ENCODE peak calls at places on chromosomes 11 and 22, in four cellular contexts. M is neuronal stem cell, K is mesenchymal stem cell, P is H1. X is an unnamed sample.

GRCh38 chr11:61827573-61828378 is at the start of gene FADS2:
- DNase-seq in M (peak; percentile 94), K (peak; percentile 99), P (peak; percentile 63), X (peak; percentile 59)

GRCh38 chr11:107769189-107769588 is 57.3 kb upstream of the SLN start:
- DNase-seq in M (no peak), K (peak; percentile 77), P (no peak), X (peak; percentile 56)

GRCh38 chr11:117090111-117090706 is 8.0 kb downstream of the SIK3 start:
- DNase-seq in M (no peak), K (no peak), P (no peak), X (no peak)

GRCh38 chr22:37728620-37729019 is 31.8 kb downstream of the TRIOBP start:
- DNase-seq in M (no peak), K (no peak), P (no peak), X (no peak)

GRCh38 chr11:45892856-45893255 is 7.4 kb downstream of the MAPK8IP1 start:
- DNase-seq in M (no peak), K (no peak), P (no peak), X (no peak)

GRCh38 chr11:65611758-65612603 is 2.0 kb downstream of the MAP3K11 start:
- DNase-seq in M (no peak), K (peak; percentile 54), P (no peak), X (no peak)

GRCh38 chr11:61694971-61695706 is 14.9 kb downstream of the DAGLA start:
- DNase-seq in M (no peak), K (no peak), P (no peak), X (peak; percentile 13)

GRCh38 chr11:60699282-60699681 is at the start of gene MS4A8:
- DNase-seq in M (no peak), K (no peak), P (no peak), X (no peak)

GRCh38 chr22:41857160-41857859 is 24.4 kb downstream of the SREBF2 start:
- DNase-seq in M (peak; percentile 37), K (peak; percentile 72), P (peak; percentile 43), X (peak; percentile 59)

GRCh38 chr11:96755752-96756151 is 365.9 kb downstream of the JRKL start:
- DNase-seq in M (no peak), K (no peak), P (no peak), X (no peak)

GRCh38 chr11:75859614-75860013 is 44.6 kb downstream of the UVRAG start:
- DNase-seq in M (no peak), K (no peak), P (no peak), X (no peak)

GRCh38 chr22:45527456-45527855 is 24.8 kb downstream of the FBLN1 start:
- DNase-seq in M (no peak), K (no peak), P (no peak), X (no peak)

GRCh38 chr22:45526263-45526662 is 23.6 kb downstream of the FBLN1 start:
- DNase-seq in M (no peak), K (no peak), P (no peak), X (no peak)

GRCh38 chr22:45529097-45529496 is 26.4 kb downstream of the FBLN1 start:
- DNase-seq in M (no peak), K (no peak), P (no peak), X (no peak)

GRCh38 chr22:45526768-45527360 is 24.2 kb downstream of the FBLN1 start:
- DNase-seq in M (no peak), K (no peak), P (no peak), X (no peak)

GRCh38 chr22:45528046-45528445 is 25.4 kb downstream of the FBLN1 start:
- DNase-seq in M (no peak), K (no peak), P (no peak), X (no peak)
- H2AFZ ChIP-seq in M (no peak overlapping the region), K (no peak overlapping the region), P (no peak overlapping the region), X (no peak overlapping the region)

DNA sequence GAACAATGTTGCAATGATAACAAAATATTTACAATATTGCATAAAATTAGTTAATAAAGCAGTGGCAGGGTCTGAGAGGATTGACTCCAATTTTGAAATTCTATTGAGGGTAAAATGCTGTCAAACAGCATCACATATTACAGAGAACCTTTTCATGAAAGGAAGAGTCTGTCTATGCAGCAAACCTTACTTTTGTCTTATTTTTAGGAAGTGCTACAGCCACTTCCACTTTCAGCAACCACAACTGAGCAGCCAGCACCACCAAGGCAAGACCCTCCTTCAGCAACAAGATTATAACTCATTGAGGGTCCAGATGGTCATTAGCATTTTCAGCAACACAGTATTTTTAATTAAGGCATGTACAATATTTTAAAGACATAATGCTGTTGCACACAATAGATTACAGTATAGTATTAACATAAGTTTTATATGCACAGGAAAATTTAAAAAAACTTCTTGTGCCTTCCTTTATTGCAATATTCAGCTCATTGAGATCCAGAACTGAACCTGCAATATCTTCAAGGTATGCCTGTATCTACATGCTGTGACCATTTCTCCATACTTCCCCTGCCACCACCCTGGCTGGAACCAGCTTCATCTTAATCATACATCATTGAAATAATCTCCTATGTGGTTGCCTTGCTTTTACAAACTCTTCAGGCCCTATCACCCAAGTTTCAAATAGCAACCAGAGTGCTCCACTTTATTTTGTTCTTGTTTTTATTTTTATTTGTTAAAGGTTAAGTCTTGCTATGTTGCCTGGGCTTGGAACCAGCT is 711.2 kb downstream of the KCNA4 start:
- DNase-seq in M (no peak), K (no peak), P (no peak), X (no peak)
- H3K4me3 ChIP-seq in M (no peak overlapping the region), K (no peak overlapping the region), P (no peak overlapping the region), X (no peak overlapping the region)

GRCh38 chr11:2422461-2423156 is 21.7 kb downstream of the TRPM5 start:
- DNase-seq in M (no peak), K (no peak), P (no peak), X (no peak)
- H2BK12ac ChIP-seq in M (no peak overlapping the region), K (no peak overlapping the region), P (no peak overlapping the region), X (no peak overlapping the region)

GRCh38 chr11:18776324-18776723 is 15.3 kb downstream of the PTPN5 start:
- DNase-seq in M (no peak), K (no peak), P (no peak), X (no peak)

GRCh38 chr11:18773104-18773503 is 18.5 kb downstream of the PTPN5 start:
- DNase-seq in M (no peak), K (no peak), P (no peak), X (no peak)

GRCh38 chr11:18775492-18776292 is 15.9 kb downstream of the PTPN5 start:
- DNase-seq in M (peak; percentile 75), K (peak; percentile 44), P (peak; percentile 46), X (peak; percentile 27)

GRCh38 chr11:18773681-18774080 is 17.9 kb downstream of the PTPN5 start:
- DNase-seq in M (no peak), K (no peak), P (no peak), X (no peak)

GRCh38 chr11:18774801-18775200 is 16.8 kb downstream of the PTPN5 start:
- DNase-seq in M (no peak), K (no peak), P (no peak), X (peak; percentile 43)
- H2AFZ ChIP-seq in M (no peak overlapping the region), K (no peak overlapping the region), P (no peak overlapping the region), X (no peak overlapping the region)

GRCh38 chr22:30287626-30288413 is 1.5 kb downstream of the CASTOR1 start:
- DNase-seq in M (peak; percentile 80), K (peak; percentile 96), P (peak; percentile 87), X (peak; percentile 97)
- H3K4me3 ChIP-seq in M (peak overlapping the region; percentile 63), K (peak overlapping the region; percentile 92), P (no peak overlapping the region), X (no peak overlapping the region)